ENCODE peak calls at places on chromosomes 1 and 21, in five cellular contexts. One of them, this sample, is unnamed.
A peak's percentile ranks its signal among the peaks of the same experiment; 100 is the strongest.

GRCh38 chr1:37673920-37674319 is 18.4 kb upstream of the CDCA8 start:
- DNase-seq in suprapubic skin: no peak
- DNase-seq in K562: peak; percentile 37
- DNase-seq in SK-N-SH: no peak
- DNase-seq in sigmoid colon: no peak
- DNase-seq in this sample: no peak

GRCh38 chr1:227786673-227787512 is 28.6 kb upstream of the PRSS38 start:
- DNase-seq in suprapubic skin: peak; percentile 78
- DNase-seq in K562: no peak
- DNase-seq in SK-N-SH: peak; percentile 56
- DNase-seq in sigmoid colon: no peak
- DNase-seq in this sample: no peak

GRCh38 chr1:3575953-3576352 is 35.4 kb downstream of the MEGF6 start:
- DNase-seq in suprapubic skin: no peak
- DNase-seq in K562: no peak
- DNase-seq in SK-N-SH: no peak
- DNase-seq in sigmoid colon: no peak
- DNase-seq in this sample: no peak

GRCh38 chr1:21586926-21587601 is 77.8 kb downstream of the ALPL start:
- DNase-seq in suprapubic skin: no peak
- DNase-seq in K562: peak; percentile 81
- DNase-seq in SK-N-SH: peak; percentile 80
- DNase-seq in sigmoid colon: no peak
- DNase-seq in this sample: peak; percentile 28

GRCh38 chr1:21585037-21585436 is 75.8 kb downstream of the ALPL start:
- DNase-seq in suprapubic skin: no peak
- DNase-seq in K562: peak; percentile 60
- DNase-seq in SK-N-SH: no peak
- DNase-seq in sigmoid colon: no peak
- DNase-seq in this sample: no peak

GRCh38 chr1:247653040-247653439 is 26.5 kb downstream of the OR13G1 start:
- DNase-seq in suprapubic skin: no peak
- DNase-seq in K562: no peak
- DNase-seq in SK-N-SH: no peak
- DNase-seq in sigmoid colon: no peak
- DNase-seq in this sample: no peak

GRCh38 chr1:223010552-223011229 is 132.4 kb downstream of the TLR5 start:
- DNase-seq in suprapubic skin: no peak
- DNase-seq in K562: no peak
- DNase-seq in SK-N-SH: no peak
- DNase-seq in sigmoid colon: no peak
- DNase-seq in this sample: no peak

GRCh38 chr1:235015291-235015990 is 113.2 kb downstream of the TOMM20 start:
- DNase-seq in suprapubic skin: peak; percentile 44
- DNase-seq in K562: no peak
- DNase-seq in SK-N-SH: no peak
- DNase-seq in sigmoid colon: no peak
- DNase-seq in this sample: no peak

GRCh38 chr1:1400576-1401456 is 1.7 kb upstream of the CCNL2 start:
- DNase-seq in suprapubic skin: no peak
- DNase-seq in K562: no peak
- DNase-seq in SK-N-SH: no peak
- DNase-seq in sigmoid colon: no peak
- DNase-seq in this sample: no peak

GRCh38 chr1:166840309-166841302 is 1.3 kb downstream of the POGK start:
- DNase-seq in suprapubic skin: no peak
- DNase-seq in K562: peak; percentile 64
- DNase-seq in SK-N-SH: peak; percentile 20
- DNase-seq in sigmoid colon: no peak
- DNase-seq in this sample: no peak

GRCh38 chr1:78543941-78544630 is 53.3 kb downstream of the PTGFR start:
- DNase-seq in suprapubic skin: no peak
- DNase-seq in K562: no peak
- DNase-seq in SK-N-SH: no peak
- DNase-seq in sigmoid colon: no peak
- DNase-seq in this sample: no peak

GRCh38 chr1:180040034-180040433 is 85.4 kb downstream of the CEP350 start:
- DNase-seq in suprapubic skin: no peak
- DNase-seq in K562: no peak
- DNase-seq in SK-N-SH: peak; percentile 4
- DNase-seq in sigmoid colon: no peak
- DNase-seq in this sample: no peak
- H3K36me3 ChIP-seq in suprapubic skin: peaks cover 78% of the 10 kb centered on the region
- H3K36me3 ChIP-seq in K562: peaks cover 75% of the 10 kb centered on the region
- H3K36me3 ChIP-seq in SK-N-SH: peaks cover 60% of the 10 kb centered on the region
- H3K36me3 ChIP-seq in sigmoid colon: peaks cover 11% of the 10 kb centered on the region
- H3K36me3 ChIP-seq in this sample: no peaks in the 10 kb centered on the region

GRCh38 chr1:15707239-15707940 is 23.3 kb downstream of the PLEKHM2 start:
- DNase-seq in suprapubic skin: no peak
- DNase-seq in K562: no peak
- DNase-seq in SK-N-SH: no peak
- DNase-seq in sigmoid colon: no peak
- DNase-seq in this sample: no peak
- H3K27ac ChIP-seq in suprapubic skin: no peak overlapping the region
- H3K27ac ChIP-seq in K562: no peak overlapping the region
- H3K27ac ChIP-seq in SK-N-SH: no peak overlapping the region
- H3K27ac ChIP-seq in sigmoid colon: no peak overlapping the region
- H3K27ac ChIP-seq in this sample: no peak overlapping the region

GRCh38 chr1:66374561-66375111 is 159.3 kb upstream of the SGIP1 start:
- DNase-seq in suprapubic skin: no peak
- DNase-seq in K562: no peak
- DNase-seq in SK-N-SH: no peak
- DNase-seq in sigmoid colon: no peak
- DNase-seq in this sample: no peak
- TF ChIP-seq EP300 in suprapubic skin: no peak
- TF ChIP-seq EP300 in K562: no peak
- TF ChIP-seq EP300 in SK-N-SH: peak; percentile 5
- TF ChIP-seq EP300 in sigmoid colon: no peak
- TF ChIP-seq EP300 in this sample: no peak

GRCh38 chr21:42222386-42222785 is 3.4 kb downstream of the ABCG1 start:
- DNase-seq in suprapubic skin: peak; percentile 67
- DNase-seq in K562: no peak
- DNase-seq in SK-N-SH: no peak
- DNase-seq in sigmoid colon: peak; percentile 50
- DNase-seq in this sample: no peak
- H3K36me3 ChIP-seq in suprapubic skin: no peaks in the 10 kb centered on the region
- H3K36me3 ChIP-seq in K562: no peaks in the 10 kb centered on the region
- H3K36me3 ChIP-seq in SK-N-SH: no peaks in the 10 kb centered on the region
- H3K36me3 ChIP-seq in sigmoid colon: no peaks in the 10 kb centered on the region
- H3K36me3 ChIP-seq in this sample: no peaks in the 10 kb centered on the region

DNA sequence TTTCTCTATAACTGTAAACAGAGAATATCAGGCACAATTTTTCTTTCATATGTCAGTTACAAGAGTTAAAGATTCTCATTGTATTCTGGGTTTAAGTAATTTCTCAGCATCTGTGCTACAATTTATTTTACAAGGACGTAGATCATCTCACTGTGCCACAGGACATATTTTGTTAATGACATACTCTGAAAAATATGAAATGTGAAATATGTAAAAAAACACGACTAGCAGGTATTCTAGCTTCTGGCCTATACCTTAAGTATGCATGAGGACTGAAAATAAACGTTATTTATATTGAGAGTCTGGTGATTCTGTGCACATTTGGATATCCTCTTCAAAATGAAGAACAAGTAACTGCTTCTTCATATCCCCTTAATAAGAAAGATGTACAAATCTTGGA is 308.8 kb downstream of the BRINP3 start:
- DNase-seq in suprapubic skin: no peak
- DNase-seq in K562: no peak
- DNase-seq in SK-N-SH: no peak
- DNase-seq in sigmoid colon: no peak
- DNase-seq in this sample: no peak
- H3K27ac ChIP-seq in suprapubic skin: no peak overlapping the region
- H3K27ac ChIP-seq in K562: no peak overlapping the region
- H3K27ac ChIP-seq in SK-N-SH: peak overlapping the region; percentile 63
- H3K27ac ChIP-seq in sigmoid colon: no peak overlapping the region
- H3K27ac ChIP-seq in this sample: no peak overlapping the region

GRCh38 chr1:230112131-230112701 is 45.2 kb downstream of the GALNT2 start:
- DNase-seq in suprapubic skin: no peak
- DNase-seq in K562: peak; percentile 60
- DNase-seq in SK-N-SH: peak; percentile 71
- DNase-seq in sigmoid colon: no peak
- DNase-seq in this sample: peak; percentile 39

GRCh38 chr1:230112782-230113181 is 45.7 kb downstream of the GALNT2 start:
- DNase-seq in suprapubic skin: no peak
- DNase-seq in K562: no peak
- DNase-seq in SK-N-SH: no peak
- DNase-seq in sigmoid colon: no peak
- DNase-seq in this sample: no peak

GRCh38 chr1:230114245-230114651 is 47.2 kb downstream of the GALNT2 start:
- DNase-seq in suprapubic skin: no peak
- DNase-seq in K562: no peak
- DNase-seq in SK-N-SH: no peak
- DNase-seq in sigmoid colon: no peak
- DNase-seq in this sample: no peak

GRCh38 chr1:230113230-230113604 is 46.2 kb downstream of the GALNT2 start:
- DNase-seq in suprapubic skin: no peak
- DNase-seq in K562: no peak
- DNase-seq in SK-N-SH: no peak
- DNase-seq in sigmoid colon: no peak
- DNase-seq in this sample: no peak

DNA sequence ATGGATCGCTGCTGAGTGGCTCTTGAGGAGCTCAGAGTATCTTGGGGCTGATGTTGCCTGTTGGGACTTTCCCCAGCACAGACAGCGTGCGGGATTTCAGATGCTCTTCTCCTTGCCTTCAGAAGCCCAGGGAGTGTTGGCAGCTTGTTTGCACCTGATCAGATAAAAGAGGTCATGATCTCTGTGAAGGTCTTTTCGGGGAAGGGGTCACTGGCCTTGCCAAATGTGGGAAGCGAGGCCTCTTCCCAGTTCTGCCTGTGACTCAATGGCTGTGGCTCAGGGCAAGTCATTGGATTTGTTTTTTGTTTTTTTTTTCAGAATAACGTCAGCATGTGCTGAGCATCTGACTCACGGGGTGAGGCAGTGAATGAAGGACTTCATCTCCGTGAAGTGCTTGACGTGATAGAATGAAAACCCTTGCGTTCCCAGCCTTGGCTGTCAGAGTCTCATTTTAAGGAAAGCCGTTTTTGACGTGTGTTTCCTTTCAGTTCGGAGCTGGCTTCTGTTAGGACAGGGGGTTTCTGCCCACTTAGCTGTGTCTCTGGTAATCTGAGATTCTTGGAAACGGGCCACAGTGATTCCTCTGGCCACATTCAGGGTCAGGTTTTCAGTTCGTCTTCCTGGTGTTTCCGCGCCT is 46.7 kb downstream of the GALNT2 start:
- DNase-seq in suprapubic skin: no peak
- DNase-seq in K562: no peak
- DNase-seq in SK-N-SH: no peak
- DNase-seq in sigmoid colon: peak; percentile 71
- DNase-seq in this sample: peak; percentile 58
- TF ChIP-seq EP300 in suprapubic skin: no peak
- TF ChIP-seq EP300 in K562: no peak
- TF ChIP-seq EP300 in SK-N-SH: no peak
- TF ChIP-seq EP300 in sigmoid colon: no peak
- TF ChIP-seq EP300 in this sample: peak; percentile 20

GRCh38 chr1:17662296-17662695 is 92.8 kb upstream of the ACTL8 start:
- DNase-seq in suprapubic skin: no peak
- DNase-seq in K562: no peak
- DNase-seq in SK-N-SH: no peak
- DNase-seq in sigmoid colon: no peak
- DNase-seq in this sample: no peak
- H3K36me3 ChIP-seq in suprapubic skin: peaks cover 85% of the 10 kb centered on the region
- H3K36me3 ChIP-seq in K562: no peaks in the 10 kb centered on the region
- H3K36me3 ChIP-seq in SK-N-SH: peaks cover 26% of the 10 kb centered on the region
- H3K36me3 ChIP-seq in sigmoid colon: no peaks in the 10 kb centered on the region
- H3K36me3 ChIP-seq in this sample: no peaks in the 10 kb centered on the region

GRCh38 chr1:117232551-117232950 is 21.8 kb upstream of the VTCN1 start:
- DNase-seq in suprapubic skin: no peak
- DNase-seq in K562: no peak
- DNase-seq in SK-N-SH: no peak
- DNase-seq in sigmoid colon: no peak
- DNase-seq in this sample: no peak
- H3K27ac ChIP-seq in suprapubic skin: no peak overlapping the region
- H3K27ac ChIP-seq in K562: no peak overlapping the region
- H3K27ac ChIP-seq in SK-N-SH: no peak overlapping the region
- H3K27ac ChIP-seq in sigmoid colon: no peak overlapping the region
- H3K27ac ChIP-seq in this sample: no peak overlapping the region

GRCh38 chr1:27527223-27527856 is 37.4 kb upstream of the WASF2 start:
- DNase-seq in suprapubic skin: no peak
- DNase-seq in K562: peak; percentile 90
- DNase-seq in SK-N-SH: peak; percentile 80
- DNase-seq in sigmoid colon: peak; percentile 93
- DNase-seq in this sample: peak; percentile 89
- TF ChIP-seq EP300 in suprapubic skin: no peak
- TF ChIP-seq EP300 in K562: no peak
- TF ChIP-seq EP300 in SK-N-SH: no peak
- TF ChIP-seq EP300 in sigmoid colon: no peak
- TF ChIP-seq EP300 in this sample: no peak

GRCh38 chr1:89829186-89829585 is 8.4 kb downstream of the LRRC8D start:
- DNase-seq in suprapubic skin: no peak
- DNase-seq in K562: no peak
- DNase-seq in SK-N-SH: no peak
- DNase-seq in sigmoid colon: no peak
- DNase-seq in this sample: no peak

GRCh38 chr1:89823679-89824292 is 3.0 kb downstream of the LRRC8D start:
- DNase-seq in suprapubic skin: no peak
- DNase-seq in K562: peak; percentile 80
- DNase-seq in SK-N-SH: no peak
- DNase-seq in sigmoid colon: no peak
- DNase-seq in this sample: no peak

GRCh38 chr1:89827902-89828301 is 7.1 kb downstream of the LRRC8D start:
- DNase-seq in suprapubic skin: no peak
- DNase-seq in K562: no peak
- DNase-seq in SK-N-SH: no peak
- DNase-seq in sigmoid colon: no peak
- DNase-seq in this sample: no peak

GRCh38 chr1:89826594-89826993 is 5.8 kb downstream of the LRRC8D start:
- DNase-seq in suprapubic skin: no peak
- DNase-seq in K562: no peak
- DNase-seq in SK-N-SH: no peak
- DNase-seq in sigmoid colon: no peak
- DNase-seq in this sample: no peak

DNA sequence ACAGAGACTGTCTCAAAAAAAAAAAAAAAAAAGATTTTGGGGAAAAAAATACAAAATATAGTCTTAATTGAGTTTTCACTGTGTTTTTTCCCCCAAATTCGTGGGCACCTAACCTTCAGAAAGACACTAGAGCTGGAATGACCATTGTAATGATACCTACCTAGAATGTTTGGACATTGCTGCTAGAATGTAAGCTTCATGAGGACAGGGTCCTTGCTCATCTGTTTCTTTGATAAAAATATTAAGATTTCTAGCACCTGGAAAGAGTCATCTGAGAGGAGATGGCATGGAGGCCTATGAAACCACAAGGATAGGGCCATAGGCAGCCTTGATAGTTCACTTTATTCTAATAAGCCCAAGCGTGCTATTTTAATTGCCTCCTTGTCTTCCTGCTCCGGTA is 6.5 kb downstream of the LRRC8D start:
- DNase-seq in suprapubic skin: no peak
- DNase-seq in K562: no peak
- DNase-seq in SK-N-SH: no peak
- DNase-seq in sigmoid colon: no peak
- DNase-seq in this sample: no peak
- H3K36me3 ChIP-seq in suprapubic skin: no peaks in the 10 kb centered on the region
- H3K36me3 ChIP-seq in K562: peaks cover 38% of the 10 kb centered on the region
- H3K36me3 ChIP-seq in SK-N-SH: peaks cover 9% of the 10 kb centered on the region
- H3K36me3 ChIP-seq in sigmoid colon: no peaks in the 10 kb centered on the region
- H3K36me3 ChIP-seq in this sample: no peaks in the 10 kb centered on the region

This sample was measured in ovary.